ENCODE peak calls at places on chromosomes 7 and 10, in nine cellular contexts. P, J, V, L, A, H, F, X and T are unnamed samples.

GRCh38 chr10:92750788-92751533 is 61.2 kb downstream of the HHEX start:
- DNase-seq in P (no peak), J (no peak), V (no peak), L (no peak), A (no peak), H (peak; percentile 77), F (no peak), X (no peak), T (no peak)

GRCh38 chr7:157996359-157997079 is 591.1 kb downstream of the PTPRN2 start:
- DNase-seq in P (no peak), J (no peak), V (no peak), L (no peak), A (no peak), H (no peak), F (no peak), X (no peak), T (no peak)

GRCh38 chr10:94224656-94225055 is 138.1 kb downstream of the NOC3L start:
- DNase-seq in P (no peak), J (no peak), V (no peak), L (no peak), A (no peak), H (no peak), F (no peak), X (no peak), T (peak; percentile 81)

GRCh38 chr10:129440247-129440646 is 26.8 kb upstream of the MGMT start:
- DNase-seq in P (no peak), J (no peak), V (no peak), L (no peak), A (no peak), H (no peak), F (no peak), X (no peak), T (no peak)

GRCh38 chr10:122013311-122013780 is 24.4 kb downstream of the TACC2 start:
- DNase-seq in P (no peak), J (no peak), V (no peak), L (no peak), A (peak; percentile 90), H (no peak), F (no peak), X (peak; percentile 53), T (no peak)

GRCh38 chr10:94125856-94126255 is 132.1 kb downstream of the PLCE1 start:
- DNase-seq in P (no peak), J (no peak), V (no peak), L (no peak), A (no peak), H (peak; percentile 63), F (no peak), X (no peak), T (peak; percentile 54)

GRCh38 chr7:5450549-5451327 is 27.1 kb upstream of the TNRC18 start:
- DNase-seq in P (peak; percentile 81), J (no peak), V (peak; percentile 85), L (peak; percentile 56), A (peak; percentile 69), H (peak; percentile 41), F (no peak), X (peak; percentile 54), T (peak; percentile 50)

GRCh38 chr7:117043051-117043546 is 89.8 kb downstream of the ST7 start:
- DNase-seq in P (no peak), J (no peak), V (no peak), L (no peak), A (no peak), H (no peak), F (no peak), X (no peak), T (no peak)

GRCh38 chr7:29217112-29217511 is 22.5 kb downstream of the CHN2 start:
- DNase-seq in P (no peak), J (no peak), V (no peak), L (no peak), A (no peak), H (peak; percentile 33), F (no peak), X (no peak), T (no peak)

GRCh38 chr10:33421789-33422188 is 87.3 kb upstream of the NRP1 start:
- DNase-seq in P (no peak), J (no peak), V (no peak), L (peak; percentile 48), A (no peak), H (peak; percentile 92), F (no peak), X (peak; percentile 45), T (peak; percentile 63)

GRCh38 chr10:86226016-86226415 is 140.6 kb downstream of the GRID1 start:
- DNase-seq in P (no peak), J (no peak), V (no peak), L (no peak), A (no peak), H (no peak), F (no peak), X (no peak), T (no peak)

GRCh38 chr7:140857048-140857447 is 67.7 kb downstream of the BRAF start:
- DNase-seq in P (no peak), J (no peak), V (no peak), L (no peak), A (no peak), H (no peak), F (no peak), X (no peak), T (no peak)

GRCh38 chr10:71486465-71487114 is 89.9 kb downstream of the CDH23 start:
- DNase-seq in P (no peak), J (no peak), V (no peak), L (no peak), A (peak; percentile 72), H (peak; percentile 47), F (peak; percentile 36), X (no peak), T (peak; percentile 49)

DNA sequence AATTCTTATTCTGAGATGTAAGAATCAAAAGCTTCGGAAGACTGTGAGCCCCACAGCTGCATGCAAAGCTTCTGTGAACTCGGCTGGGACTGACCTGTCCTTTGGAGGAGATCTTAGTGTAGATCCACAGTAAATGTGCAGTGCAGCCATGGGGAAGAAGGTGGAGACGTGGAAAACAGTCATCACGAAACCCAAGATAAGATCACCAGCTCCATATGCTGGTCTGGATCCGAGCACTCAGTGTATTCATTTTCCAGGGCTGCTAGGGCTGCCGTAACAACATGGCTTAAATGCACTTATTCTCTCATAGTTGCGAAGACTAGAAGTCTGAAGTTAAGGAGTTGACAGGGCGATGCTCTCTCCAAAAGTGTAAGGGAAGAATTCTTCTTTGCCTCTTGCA is 143.0 kb upstream of the TCF7L2 start:
- DNase-seq in P (no peak), J (no peak), V (no peak), L (no peak), A (no peak), H (no peak), F (no peak), X (no peak), T (no peak)
- TF ChIP-seq CTCF in P (no peak), J (no peak), V (no peak), L (no peak), A (no peak), H (no peak), F (no peak), X (no peak), T (no peak)

GRCh38 chr10:29881811-29882210 is 177.6 kb downstream of the JCAD start:
- DNase-seq in P (no peak), J (no peak), V (no peak), L (peak; percentile 63), A (no peak), H (no peak), F (no peak), X (no peak), T (no peak)

GRCh38 chr10:29879862-29880261 is 179.5 kb downstream of the JCAD start:
- DNase-seq in P (no peak), J (no peak), V (no peak), L (no peak), A (no peak), H (no peak), F (no peak), X (no peak), T (no peak)

GRCh38 chr10:29881336-29881751 is 178.0 kb downstream of the JCAD start:
- DNase-seq in P (peak; percentile 40), J (no peak), V (no peak), L (peak; percentile 93), A (no peak), H (peak; percentile 49), F (no peak), X (no peak), T (no peak)

GRCh38 chr10:29882766-29883165 is 176.6 kb downstream of the JCAD start:
- DNase-seq in P (no peak), J (no peak), V (no peak), L (no peak), A (no peak), H (no peak), F (no peak), X (no peak), T (no peak)

GRCh38 chr10:29880856-29881255 is 178.5 kb downstream of the JCAD start:
- DNase-seq in P (no peak), J (no peak), V (no peak), L (peak; percentile 42), A (no peak), H (no peak), F (no peak), X (no peak), T (no peak)
- H3K4me3 ChIP-seq in P (no peak overlapping the region), J (no peak overlapping the region), V (no peak overlapping the region), L (no peak overlapping the region), A (no peak overlapping the region), H (no peak overlapping the region), F (no peak overlapping the region), X (no peak overlapping the region), T (no peak overlapping the region)

DNA sequence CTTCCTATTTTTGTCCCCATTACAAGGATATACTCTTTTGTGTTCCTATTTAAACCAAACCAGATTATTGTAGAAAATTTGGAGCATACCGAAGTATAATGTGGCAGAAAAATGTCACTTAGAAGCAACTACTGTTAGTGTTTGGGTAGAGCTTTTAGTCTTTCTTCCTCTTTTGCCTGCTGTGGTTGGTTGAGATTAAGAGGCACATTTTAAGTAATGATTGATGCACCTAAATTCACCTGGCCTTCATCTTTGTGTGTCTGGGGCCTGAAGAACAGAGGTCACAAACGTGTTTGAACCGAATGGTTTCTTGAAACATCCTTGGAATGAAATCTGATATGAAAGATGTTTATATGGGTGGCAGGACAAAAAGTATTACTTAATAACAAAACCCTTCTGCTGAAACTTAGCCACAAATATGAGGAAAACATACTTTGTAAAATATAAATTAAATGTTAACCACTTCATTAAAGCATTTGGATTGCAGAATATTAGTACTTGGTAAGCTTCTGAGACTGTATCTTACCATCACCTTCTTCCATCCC is 2.6 kb downstream of the BPGM start:
- DNase-seq in P (no peak), J (no peak), V (no peak), L (no peak), A (no peak), H (peak; percentile 13), F (no peak), X (no peak), T (no peak)
- TF ChIP-seq CTCF in P (no peak), J (no peak), V (no peak), L (no peak), A (no peak), H (no peak), F (no peak), X (no peak), T (no peak)

DNA sequence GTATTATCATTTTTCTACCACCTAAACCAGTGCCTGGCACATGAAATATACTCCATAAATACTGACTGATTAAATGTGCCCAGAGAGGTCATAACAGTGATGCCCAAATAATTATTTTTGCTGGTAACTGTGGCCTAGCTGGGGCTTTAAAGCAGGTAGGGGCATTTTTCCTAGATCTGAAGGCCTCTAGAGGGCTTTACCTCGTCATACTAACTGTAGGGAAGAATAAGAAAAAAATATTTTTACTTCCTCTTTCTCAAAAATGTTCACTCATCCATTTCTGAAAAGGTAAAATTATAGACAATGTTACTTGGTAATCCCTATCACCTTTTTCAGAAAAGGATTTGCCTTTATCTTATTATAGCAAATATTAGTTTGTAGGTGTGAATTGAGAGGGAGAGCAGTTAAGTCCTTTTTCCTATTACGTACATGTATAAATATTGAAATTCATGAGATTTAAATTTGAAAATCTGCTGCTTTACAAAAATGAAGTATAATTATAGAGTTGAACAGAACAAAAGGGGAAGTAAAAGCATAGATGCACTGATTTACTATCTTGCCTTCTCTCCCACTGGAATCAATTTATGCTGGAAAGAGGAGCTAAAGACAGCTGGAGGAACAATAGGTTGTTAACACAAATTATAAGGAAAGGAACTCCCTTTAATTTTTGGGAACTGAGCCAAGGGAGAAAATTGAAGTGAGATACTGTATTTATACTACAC is 71.5 kb upstream of the NOBOX start:
- DNase-seq in P (no peak), J (no peak), V (no peak), L (no peak), A (no peak), H (no peak), F (no peak), X (no peak), T (no peak)
- H3K4me3 ChIP-seq in P (no peak overlapping the region), J (no peak overlapping the region), V (no peak overlapping the region), L (no peak overlapping the region), A (no peak overlapping the region), H (no peak overlapping the region), F (no peak overlapping the region), X (no peak overlapping the region), T (no peak overlapping the region)